ENCODE peak calls at places on chromosome 22, in seven cellular contexts. One of them, this sample, is unnamed.

GRCh38 chr22:23234409-23235161 is 54.3 kb downstream of the BCR start:
- DNase-seq in iris pigment epithelial cell: no peak
- DNase-seq in fibroblast of mammary gland: no peak
- DNase-seq in GM12865: no peak
- DNase-seq in GM19239: no peak
- DNase-seq in stimulated activated naive CD8-positive, alpha-beta T cell treated with anti-CD3 and anti-CD28 coated beads, Interleukin-15, Interleukin-2, amounts not matched to agents 100 U/mL and 50 U/mL, for 24 hours: no peak
- DNase-seq in tibial artery: no peak
- DNase-seq in this sample: no peak

GRCh38 chr22:45550416-45550815 is 47.7 kb downstream of the FBLN1 start:
- DNase-seq in GM19239: no peak
- DNase-seq in stimulated activated naive CD8-positive, alpha-beta T cell treated with anti-CD3 and anti-CD28 coated beads, Interleukin-15, Interleukin-2, amounts not matched to agents 100 U/mL and 50 U/mL, for 24 hours: no peak
- DNase-seq in iris pigment epithelial cell: no peak
- DNase-seq in tibial artery: no peak
- DNase-seq in fibroblast of mammary gland: no peak
- DNase-seq in GM12865: no peak
- DNase-seq in this sample: no peak

GRCh38 chr22:20420157-20420842 is 17.3 kb downstream of the SCARF2 start:
- DNase-seq in GM19239: no peak
- DNase-seq in fibroblast of mammary gland: no peak
- DNase-seq in tibial artery: no peak
- DNase-seq in GM12865: no peak
- DNase-seq in stimulated activated naive CD8-positive, alpha-beta T cell treated with anti-CD3 and anti-CD28 coated beads, Interleukin-15, Interleukin-2, amounts not matched to agents 100 U/mL and 50 U/mL, for 24 hours: no peak
- DNase-seq in iris pigment epithelial cell: no peak
- DNase-seq in this sample: no peak

GRCh38 chr22:22210375-22210774 is 34.2 kb upstream of the VPREB1 start:
- DNase-seq in stimulated activated naive CD8-positive, alpha-beta T cell treated with anti-CD3 and anti-CD28 coated beads, Interleukin-15, Interleukin-2, amounts not matched to agents 100 U/mL and 50 U/mL, for 24 hours: peak
- DNase-seq in GM19239: no peak
- DNase-seq in GM12865: peak
- DNase-seq in tibial artery: no peak
- DNase-seq in iris pigment epithelial cell: peak
- DNase-seq in fibroblast of mammary gland: peak
- DNase-seq in this sample: no peak

GRCh38 chr22:22733881-22734373 is 89.5 kb downstream of the GGTLC2 start:
- DNase-seq in tibial artery: no peak
- DNase-seq in fibroblast of mammary gland: no peak
- DNase-seq in iris pigment epithelial cell: no peak
- DNase-seq in GM12865: no peak
- DNase-seq in stimulated activated naive CD8-positive, alpha-beta T cell treated with anti-CD3 and anti-CD28 coated beads, Interleukin-15, Interleukin-2, amounts not matched to agents 100 U/mL and 50 U/mL, for 24 hours: no peak
- DNase-seq in GM19239: no peak
- DNase-seq in this sample: no peak

GRCh38 chr22:29016067-29016938 is 45.3 kb downstream of the C22orf31 start:
- DNase-seq in iris pigment epithelial cell: no peak
- DNase-seq in stimulated activated naive CD8-positive, alpha-beta T cell treated with anti-CD3 and anti-CD28 coated beads, Interleukin-15, Interleukin-2, amounts not matched to agents 100 U/mL and 50 U/mL, for 24 hours: no peak
- DNase-seq in fibroblast of mammary gland: no peak
- DNase-seq in tibial artery: no peak
- DNase-seq in GM19239: no peak
- DNase-seq in GM12865: no peak
- DNase-seq in this sample: no peak

GRCh38 chr22:37462983-37463382 is 23.2 kb downstream of the MFNG start:
- DNase-seq in fibroblast of mammary gland: peak
- DNase-seq in stimulated activated naive CD8-positive, alpha-beta T cell treated with anti-CD3 and anti-CD28 coated beads, Interleukin-15, Interleukin-2, amounts not matched to agents 100 U/mL and 50 U/mL, for 24 hours: no peak
- DNase-seq in iris pigment epithelial cell: peak
- DNase-seq in GM19239: no peak
- DNase-seq in GM12865: no peak
- DNase-seq in tibial artery: no peak
- DNase-seq in this sample: no peak

GRCh38 chr22:36584666-36585065 is 55.7 kb upstream of the EIF3D start:
- DNase-seq in fibroblast of mammary gland: no peak
- DNase-seq in GM19239: no peak
- DNase-seq in iris pigment epithelial cell: no peak
- DNase-seq in tibial artery: no peak
- DNase-seq in GM12865: no peak
- DNase-seq in stimulated activated naive CD8-positive, alpha-beta T cell treated with anti-CD3 and anti-CD28 coated beads, Interleukin-15, Interleukin-2, amounts not matched to agents 100 U/mL and 50 U/mL, for 24 hours: no peak
- DNase-seq in this sample: no peak

GRCh38 chr22:24506802-24507438 is 11.8 kb downstream of the UPB1 start:
- DNase-seq in fibroblast of mammary gland: peak
- DNase-seq in iris pigment epithelial cell: peak
- DNase-seq in GM19239: no peak
- DNase-seq in tibial artery: no peak
- DNase-seq in GM12865: peak
- DNase-seq in stimulated activated naive CD8-positive, alpha-beta T cell treated with anti-CD3 and anti-CD28 coated beads, Interleukin-15, Interleukin-2, amounts not matched to agents 100 U/mL and 50 U/mL, for 24 hours: no peak
- DNase-seq in this sample: peak

GRCh38 chr22:38180841-38181452 is 683 bp downstream of the PLA2G6 start:
- DNase-seq in GM12865: peak
- DNase-seq in iris pigment epithelial cell: no peak
- DNase-seq in tibial artery: peak
- DNase-seq in fibroblast of mammary gland: no peak
- DNase-seq in stimulated activated naive CD8-positive, alpha-beta T cell treated with anti-CD3 and anti-CD28 coated beads, Interleukin-15, Interleukin-2, amounts not matched to agents 100 U/mL and 50 U/mL, for 24 hours: peak
- DNase-seq in GM19239: no peak
- DNase-seq in this sample: no peak

GRCh38 chr22:48885271-48885918 is 942.3 kb downstream of the BRD1 start:
- DNase-seq in GM19239: no peak
- DNase-seq in iris pigment epithelial cell: no peak
- DNase-seq in GM12865: no peak
- DNase-seq in tibial artery: peak
- DNase-seq in stimulated activated naive CD8-positive, alpha-beta T cell treated with anti-CD3 and anti-CD28 coated beads, Interleukin-15, Interleukin-2, amounts not matched to agents 100 U/mL and 50 U/mL, for 24 hours: no peak
- DNase-seq in fibroblast of mammary gland: no peak
- DNase-seq in this sample: no peak

GRCh38 chr22:48348855-48349254 is 1478.8 kb downstream of the BRD1 start:
- DNase-seq in GM19239: no peak
- DNase-seq in fibroblast of mammary gland: no peak
- DNase-seq in stimulated activated naive CD8-positive, alpha-beta T cell treated with anti-CD3 and anti-CD28 coated beads, Interleukin-15, Interleukin-2, amounts not matched to agents 100 U/mL and 50 U/mL, for 24 hours: no peak
- DNase-seq in tibial artery: no peak
- DNase-seq in GM12865: no peak
- DNase-seq in iris pigment epithelial cell: no peak
- DNase-seq in this sample: no peak

GRCh38 chr22:20456064-20456721 is 18.6 kb upstream of the SCARF2 start:
- DNase-seq in GM19239: peak
- DNase-seq in stimulated activated naive CD8-positive, alpha-beta T cell treated with anti-CD3 and anti-CD28 coated beads, Interleukin-15, Interleukin-2, amounts not matched to agents 100 U/mL and 50 U/mL, for 24 hours: peak
- DNase-seq in iris pigment epithelial cell: peak
- DNase-seq in fibroblast of mammary gland: peak
- DNase-seq in tibial artery: peak
- DNase-seq in GM12865: peak
- DNase-seq in this sample: peak

GRCh38 chr22:45358127-45358526 is 48.4 kb downstream of the FAM118A start:
- DNase-seq in GM19239: no peak
- DNase-seq in GM12865: no peak
- DNase-seq in iris pigment epithelial cell: no peak
- DNase-seq in fibroblast of mammary gland: peak
- DNase-seq in tibial artery: peak
- DNase-seq in stimulated activated naive CD8-positive, alpha-beta T cell treated with anti-CD3 and anti-CD28 coated beads, Interleukin-15, Interleukin-2, amounts not matched to agents 100 U/mL and 50 U/mL, for 24 hours: no peak
- DNase-seq in this sample: no peak

GRCh38 chr22:44957267-44957905 is 52.4 kb downstream of the PHF21B start:
- DNase-seq in stimulated activated naive CD8-positive, alpha-beta T cell treated with anti-CD3 and anti-CD28 coated beads, Interleukin-15, Interleukin-2, amounts not matched to agents 100 U/mL and 50 U/mL, for 24 hours: no peak
- DNase-seq in GM12865: no peak
- DNase-seq in fibroblast of mammary gland: no peak
- DNase-seq in iris pigment epithelial cell: peak
- DNase-seq in tibial artery: no peak
- DNase-seq in GM19239: no peak
- DNase-seq in this sample: no peak

GRCh38 chr22:24681236-24681635 is 78.2 kb downstream of the GGT1 start:
- DNase-seq in iris pigment epithelial cell: peak
- DNase-seq in tibial artery: no peak
- DNase-seq in stimulated activated naive CD8-positive, alpha-beta T cell treated with anti-CD3 and anti-CD28 coated beads, Interleukin-15, Interleukin-2, amounts not matched to agents 100 U/mL and 50 U/mL, for 24 hours: no peak
- DNase-seq in GM12865: no peak
- DNase-seq in GM19239: no peak
- DNase-seq in fibroblast of mammary gland: peak
- DNase-seq in this sample: no peak

GRCh38 chr22:23622634-23623033 is 9.5 kb downstream of the DRICH1 start:
- DNase-seq in tibial artery: no peak
- DNase-seq in stimulated activated naive CD8-positive, alpha-beta T cell treated with anti-CD3 and anti-CD28 coated beads, Interleukin-15, Interleukin-2, amounts not matched to agents 100 U/mL and 50 U/mL, for 24 hours: no peak
- DNase-seq in GM12865: no peak
- DNase-seq in GM19239: no peak
- DNase-seq in fibroblast of mammary gland: no peak
- DNase-seq in iris pigment epithelial cell: peak
- DNase-seq in this sample: no peak

GRCh38 chr22:23556026-23556620 is 24.0 kb downstream of the IGLL1 start:
- DNase-seq in GM19239: no peak
- DNase-seq in GM12865: no peak
- DNase-seq in fibroblast of mammary gland: no peak
- DNase-seq in iris pigment epithelial cell: no peak
- DNase-seq in tibial artery: no peak
- DNase-seq in stimulated activated naive CD8-positive, alpha-beta T cell treated with anti-CD3 and anti-CD28 coated beads, Interleukin-15, Interleukin-2, amounts not matched to agents 100 U/mL and 50 U/mL, for 24 hours: no peak
- DNase-seq in this sample: no peak

GRCh38 chr22:42461511-42461910 is 29.3 kb upstream of the NFAM1 start:
- DNase-seq in iris pigment epithelial cell: no peak
- DNase-seq in tibial artery: no peak
- DNase-seq in GM19239: no peak
- DNase-seq in GM12865: no peak
- DNase-seq in stimulated activated naive CD8-positive, alpha-beta T cell treated with anti-CD3 and anti-CD28 coated beads, Interleukin-15, Interleukin-2, amounts not matched to agents 100 U/mL and 50 U/mL, for 24 hours: no peak
- DNase-seq in fibroblast of mammary gland: no peak
- DNase-seq in this sample: peak

GRCh38 chr22:22593964-22594656 is 35.0 kb upstream of the PRAME start:
- DNase-seq in fibroblast of mammary gland: peak
- DNase-seq in stimulated activated naive CD8-positive, alpha-beta T cell treated with anti-CD3 and anti-CD28 coated beads, Interleukin-15, Interleukin-2, amounts not matched to agents 100 U/mL and 50 U/mL, for 24 hours: peak
- DNase-seq in tibial artery: peak
- DNase-seq in GM19239: peak
- DNase-seq in iris pigment epithelial cell: peak
- DNase-seq in GM12865: peak
- DNase-seq in this sample: no peak

GRCh38 chr22:49983148-49984042 is 22.8 kb downstream of the PIM3 start:
- DNase-seq in GM12865: no peak
- DNase-seq in iris pigment epithelial cell: no peak
- DNase-seq in GM19239: no peak
- DNase-seq in stimulated activated naive CD8-positive, alpha-beta T cell treated with anti-CD3 and anti-CD28 coated beads, Interleukin-15, Interleukin-2, amounts not matched to agents 100 U/mL and 50 U/mL, for 24 hours: no peak
- DNase-seq in tibial artery: no peak
- DNase-seq in fibroblast of mammary gland: no peak
- DNase-seq in this sample: no peak

GRCh38 chr22:39253427-39254070 is 8.8 kb upstream of the PDGFB start:
- DNase-seq in tibial artery: peak
- DNase-seq in iris pigment epithelial cell: peak
- DNase-seq in GM12865: peak
- DNase-seq in fibroblast of mammary gland: peak
- DNase-seq in GM19239: no peak
- DNase-seq in stimulated activated naive CD8-positive, alpha-beta T cell treated with anti-CD3 and anti-CD28 coated beads, Interleukin-15, Interleukin-2, amounts not matched to agents 100 U/mL and 50 U/mL, for 24 hours: peak
- DNase-seq in this sample: no peak

GRCh38 chr22:48254311-48254873 is 1491.9 kb downstream of the TBC1D22A start:
- DNase-seq in GM19239: no peak
- DNase-seq in GM12865: no peak
- DNase-seq in iris pigment epithelial cell: no peak
- DNase-seq in fibroblast of mammary gland: no peak
- DNase-seq in stimulated activated naive CD8-positive, alpha-beta T cell treated with anti-CD3 and anti-CD28 coated beads, Interleukin-15, Interleukin-2, amounts not matched to agents 100 U/mL and 50 U/mL, for 24 hours: no peak
- DNase-seq in tibial artery: no peak
- DNase-seq in this sample: peak

GRCh38 chr22:42430486-42431125 is 1.6 kb downstream of the NFAM1 start:
- DNase-seq in fibroblast of mammary gland: no peak
- DNase-seq in tibial artery: no peak
- DNase-seq in GM19239: no peak
- DNase-seq in stimulated activated naive CD8-positive, alpha-beta T cell treated with anti-CD3 and anti-CD28 coated beads, Interleukin-15, Interleukin-2, amounts not matched to agents 100 U/mL and 50 U/mL, for 24 hours: no peak
- DNase-seq in GM12865: no peak
- DNase-seq in iris pigment epithelial cell: no peak
- DNase-seq in this sample: no peak

GRCh38 chr22:47374273-47374771 is 611.9 kb downstream of the TBC1D22A start:
- DNase-seq in GM12865: no peak
- DNase-seq in iris pigment epithelial cell: no peak
- DNase-seq in tibial artery: peak
- DNase-seq in fibroblast of mammary gland: no peak
- DNase-seq in stimulated activated naive CD8-positive, alpha-beta T cell treated with anti-CD3 and anti-CD28 coated beads, Interleukin-15, Interleukin-2, amounts not matched to agents 100 U/mL and 50 U/mL, for 24 hours: no peak
- DNase-seq in GM19239: no peak
- DNase-seq in this sample: no peak

GRCh38 chr22:33922268-33922667 is 2.0 kb upstream of the LARGE1 start:
- DNase-seq in fibroblast of mammary gland: peak
- DNase-seq in stimulated activated naive CD8-positive, alpha-beta T cell treated with anti-CD3 and anti-CD28 coated beads, Interleukin-15, Interleukin-2, amounts not matched to agents 100 U/mL and 50 U/mL, for 24 hours: peak
- DNase-seq in GM19239: no peak
- DNase-seq in GM12865: peak
- DNase-seq in tibial artery: peak
- DNase-seq in iris pigment epithelial cell: peak
- DNase-seq in this sample: no peak

GRCh38 chr22:44181033-44181911 is 547 bp downstream of the PARVG start:
- DNase-seq in GM19239: peak
- DNase-seq in fibroblast of mammary gland: no peak
- DNase-seq in iris pigment epithelial cell: no peak
- DNase-seq in GM12865: peak
- DNase-seq in stimulated activated naive CD8-positive, alpha-beta T cell treated with anti-CD3 and anti-CD28 coated beads, Interleukin-15, Interleukin-2, amounts not matched to agents 100 U/mL and 50 U/mL, for 24 hours: peak
- DNase-seq in tibial artery: no peak
- DNase-seq in this sample: no peak

GRCh38 chr22:48182896-48183805 is 1420.7 kb downstream of the TBC1D22A start:
- DNase-seq in GM19239: no peak
- DNase-seq in tibial artery: no peak
- DNase-seq in stimulated activated naive CD8-positive, alpha-beta T cell treated with anti-CD3 and anti-CD28 coated beads, Interleukin-15, Interleukin-2, amounts not matched to agents 100 U/mL and 50 U/mL, for 24 hours: no peak
- DNase-seq in GM12865: no peak
- DNase-seq in iris pigment epithelial cell: no peak
- DNase-seq in fibroblast of mammary gland: no peak
- DNase-seq in this sample: no peak

GRCh38 chr22:23553438-23553837 is 26.7 kb downstream of the IGLL1 start:
- DNase-seq in GM19239: no peak
- DNase-seq in iris pigment epithelial cell: no peak
- DNase-seq in stimulated activated naive CD8-positive, alpha-beta T cell treated with anti-CD3 and anti-CD28 coated beads, Interleukin-15, Interleukin-2, amounts not matched to agents 100 U/mL and 50 U/mL, for 24 hours: no peak
- DNase-seq in GM12865: no peak
- DNase-seq in fibroblast of mammary gland: no peak
- DNase-seq in tibial artery: no peak
- DNase-seq in this sample: no peak

GRCh38 chr22:50252081-50253045 is 1.3 kb upstream of the HDAC10 start:
- DNase-seq in GM19239: peak
- DNase-seq in GM12865: peak
- DNase-seq in stimulated activated naive CD8-positive, alpha-beta T cell treated with anti-CD3 and anti-CD28 coated beads, Interleukin-15, Interleukin-2, amounts not matched to agents 100 U/mL and 50 U/mL, for 24 hours: peak
- DNase-seq in tibial artery: peak
- DNase-seq in iris pigment epithelial cell: peak
- DNase-seq in fibroblast of mammary gland: peak
- DNase-seq in this sample: no peak